ENCODE peak calls at places on chromosomes 11 and 22, in seven cellular contexts. I, Z, W, S, B, M and F are unnamed samples.

GRCh38 chr22:24857576-24857975 is 51.6 kb downstream of the SGSM1 start:
- DNase-seq in I (no peak), Z (no peak), W (no peak), S (no peak), B (no peak), M (no peak), F (no peak)

GRCh38 chr11:47724041-47724729 is 9.0 kb upstream of the AGBL2 start:
- DNase-seq in I (peak; percentile 32), Z (peak; percentile 64), W (no peak), S (no peak), B (peak; percentile 85), M (no peak), F (no peak)

GRCh38 chr22:24975813-24976341 is 23.4 kb downstream of the KIAA1671 start:
- DNase-seq in I (no peak), Z (peak; percentile 59), W (no peak), S (no peak), B (no peak), M (no peak), F (peak; percentile 28)

GRCh38 chr11:40376346-40376745 is 1083.1 kb downstream of the LRRC4C start:
- DNase-seq in I (no peak), Z (no peak), W (no peak), S (no peak), B (no peak), M (no peak), F (no peak)

GRCh38 chr11:65429724-65430405 is 7.3 kb downstream of the NEAT1 start:
- DNase-seq in I (peak; percentile 37), Z (peak; percentile 83), W (no peak), S (peak; percentile 50), B (peak; percentile 76), M (peak; percentile 64), F (no peak)

GRCh38 chr11:115501895-115502589 is 2.2 kb downstream of the CADM1 start:
- DNase-seq in I (no peak), Z (no peak), W (no peak), S (peak; percentile 30), B (peak; percentile 24), M (peak; percentile 81), F (peak; percentile 53)

GRCh38 chr11:33384251-33384650 is 127.1 kb downstream of the HIPK3 start:
- DNase-seq in I (no peak), Z (no peak), W (no peak), S (no peak), B (no peak), M (no peak), F (no peak)

GRCh38 chr11:67463186-67463585 is 5.9 kb downstream of the TMEM134 start:
- DNase-seq in I (no peak), Z (no peak), W (no peak), S (no peak), B (no peak), M (no peak), F (no peak)

GRCh38 chr11:44632466-44633123 is 67.1 kb downstream of the CD82 start:
- DNase-seq in I (peak; percentile 45), Z (peak; percentile 55), W (peak; percentile 45), S (peak; percentile 76), B (peak; percentile 52), M (no peak), F (peak; percentile 64)

GRCh38 chr11:83257638-83258229 is 28.4 kb downstream of the CCDC90B start:
- DNase-seq in I (peak; percentile 79), Z (peak; percentile 79), W (no peak), S (no peak), B (peak; percentile 7), M (no peak), F (no peak)

GRCh38 chr11:106389096-106389495 is 311.6 kb downstream of the AASDHPPT start:
- DNase-seq in I (peak; percentile 94), Z (peak; percentile 57), W (no peak), S (no peak), B (peak; percentile 27), M (no peak), F (no peak)

GRCh38 chr22:42500164-42500835 is 19.3 kb downstream of the RRP7A start:
- DNase-seq in I (peak; percentile 64), Z (peak; percentile 84), W (peak; percentile 13), S (peak; percentile 94), B (peak; percentile 70), M (no peak), F (peak; percentile 88)

GRCh38 chr22:41074941-41075710 is 17.3 kb upstream of the EP300 start:
- DNase-seq in I (no peak), Z (no peak), W (no peak), S (no peak), B (no peak), M (no peak), F (no peak)

GRCh38 chr11:46681814-46682213 is 18.6 kb downstream of the ARHGAP1 start:
- DNase-seq in I (no peak), Z (no peak), W (no peak), S (no peak), B (no peak), M (no peak), F (no peak)
- H3K27ac ChIP-seq in I (no peak overlapping the region), Z (no peak overlapping the region), W (no peak overlapping the region), S (no peak overlapping the region), B (no peak overlapping the region), M (no peak overlapping the region), F (no peak overlapping the region)

DNA sequence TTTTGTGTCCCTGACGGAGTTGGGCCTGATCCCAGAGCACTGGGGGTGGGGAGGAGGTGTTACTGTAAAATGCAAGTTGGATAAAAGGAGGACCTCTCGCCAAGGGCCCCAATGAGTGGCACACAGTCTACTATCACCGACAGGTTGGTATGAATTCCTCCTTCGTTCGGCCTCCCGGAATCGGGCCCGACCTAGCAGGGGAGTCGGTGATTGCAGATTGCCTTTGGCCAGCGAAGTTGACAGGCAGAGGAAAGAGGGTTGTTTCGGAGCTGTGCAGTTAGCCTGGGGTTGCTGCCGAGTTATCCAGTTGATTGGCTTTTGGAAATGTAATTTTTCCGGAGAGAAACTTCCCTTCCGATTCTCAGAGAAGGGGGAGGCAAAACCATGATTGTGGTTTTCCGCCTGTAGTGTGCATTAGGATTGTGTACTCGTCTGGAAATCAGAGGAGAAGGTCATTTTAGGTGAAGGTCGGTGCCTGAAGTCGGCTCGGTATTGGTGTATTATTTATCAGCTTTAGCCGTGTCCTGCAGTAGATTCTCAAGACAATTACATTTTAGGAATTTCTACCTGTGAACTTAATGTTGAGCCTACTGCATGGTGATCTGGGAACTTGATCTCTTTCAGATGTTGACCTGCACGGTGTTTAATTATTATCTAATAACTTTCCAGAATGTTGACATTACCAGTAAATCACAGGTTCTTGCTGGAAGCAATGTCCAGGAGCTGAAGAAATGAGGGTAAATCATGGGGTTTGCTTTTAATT is 1.1 kb downstream of the ARHGEF12 start:
- DNase-seq in I (peak; percentile 41), Z (peak; percentile 45), W (no peak), S (peak; percentile 41), B (peak; percentile 41), M (peak; percentile 46), F (peak; percentile 47)
- H2AFZ ChIP-seq in I (peak overlapping the region; percentile 58), Z (peak overlapping the region; percentile 72), W (no peak overlapping the region), S (peak overlapping the region; percentile 64), B (peak overlapping the region; percentile 76), M (peak overlapping the region; percentile 54), F (peak overlapping the region; percentile 30)

DNA sequence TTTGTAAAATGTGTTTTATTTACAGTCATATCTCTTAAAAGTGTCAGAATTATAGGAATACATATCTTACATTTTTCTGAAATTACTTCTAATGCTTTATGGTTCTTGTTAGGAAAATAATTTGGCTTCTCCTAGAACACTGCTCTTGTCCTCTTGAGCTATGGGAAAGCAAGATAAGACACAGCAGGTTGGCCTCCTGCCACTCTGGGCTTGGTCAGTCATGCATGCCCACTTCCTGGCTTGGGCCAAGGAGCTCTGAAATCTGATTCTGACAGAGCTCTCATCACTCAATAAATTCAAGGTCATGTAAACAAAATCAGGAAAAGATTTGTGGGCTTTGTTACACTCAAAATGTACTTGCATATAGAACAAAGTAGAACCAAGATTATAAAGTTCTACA is 1036.0 kb downstream of the OPCML start:
- DNase-seq in I (no peak), Z (peak; percentile 38), W (no peak), S (no peak), B (no peak), M (no peak), F (no peak)
- TF ChIP-seq EZH2phosphoT487 in I (no peak), Z (no peak), W (no peak), S (no peak), B (no peak), M (no peak), F (no peak)

DNA sequence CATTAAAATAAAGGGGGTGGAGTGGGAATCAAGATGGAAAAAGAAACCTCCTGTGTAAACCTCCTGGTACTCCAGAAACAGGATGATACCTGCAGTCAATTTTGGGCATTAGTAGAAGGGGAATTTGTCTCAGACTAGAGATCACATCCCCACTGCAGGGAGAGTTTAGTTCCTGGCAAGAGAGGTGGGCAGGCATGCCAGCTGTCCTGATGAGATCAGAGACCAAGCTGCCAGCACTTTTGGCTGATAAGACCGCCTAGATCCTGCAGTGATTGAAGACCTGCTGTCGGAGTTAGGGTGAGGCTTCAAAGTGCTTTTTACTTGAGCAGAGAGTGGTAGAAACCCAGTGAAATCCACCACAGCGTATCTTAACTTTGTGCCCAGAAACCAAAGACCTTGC is 29.7 kb upstream of the NELL1 start:
- DNase-seq in I (no peak), Z (no peak), W (no peak), S (no peak), B (no peak), M (no peak), F (no peak)
- H3K27ac ChIP-seq in I (no peak overlapping the region), Z (no peak overlapping the region), W (no peak overlapping the region), S (no peak overlapping the region), B (no peak overlapping the region), M (no peak overlapping the region), F (no peak overlapping the region)

DNA sequence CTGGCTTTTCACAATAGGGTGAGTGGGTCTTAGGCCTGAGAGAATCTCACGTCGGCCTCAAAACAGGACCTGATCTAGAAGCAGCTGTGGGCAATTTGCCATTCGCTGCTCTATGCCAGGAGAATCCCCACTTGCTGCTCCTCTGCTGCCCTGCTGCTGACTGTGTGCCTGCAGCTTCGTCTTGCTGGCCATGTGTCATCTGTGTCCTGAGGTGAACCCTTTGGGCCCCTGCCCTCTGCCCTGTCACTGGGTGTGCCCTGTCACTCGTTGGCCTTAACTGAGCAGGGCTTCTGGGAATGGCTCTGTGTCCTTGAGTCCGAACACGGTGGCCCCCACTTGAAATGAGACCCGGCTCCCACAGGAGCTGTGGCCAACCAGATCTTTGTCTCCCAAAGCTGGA is 6.2 kb downstream of the NAA40 start:
- DNase-seq in I (no peak), Z (peak; percentile 76), W (no peak), S (no peak), B (peak; percentile 43), M (no peak), F (no peak)
- H2AFZ ChIP-seq in I (no peak overlapping the region), Z (peak overlapping the region; percentile 78), W (no peak overlapping the region), S (no peak overlapping the region), B (no peak overlapping the region), M (no peak overlapping the region), F (no peak overlapping the region)

DNA sequence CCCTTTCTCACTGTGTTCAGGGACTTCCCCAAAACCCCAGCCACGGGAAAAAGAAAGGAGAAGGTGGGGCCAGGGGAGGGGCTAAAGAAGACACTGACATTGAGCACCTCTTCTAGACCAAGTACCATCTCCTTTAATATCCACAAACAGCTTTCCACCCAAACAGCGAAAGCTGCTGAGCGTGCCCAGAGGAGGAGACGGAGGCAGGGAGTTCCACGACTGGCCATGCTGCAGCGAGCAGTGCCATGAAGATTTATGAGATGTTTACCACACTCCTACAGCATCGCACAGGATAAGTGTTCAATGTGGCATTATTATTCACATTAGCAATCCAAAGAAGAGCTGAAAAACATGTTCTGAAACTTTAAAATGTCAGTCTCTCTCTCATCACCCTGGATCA is 127.4 kb downstream of the LARGE1 start:
- DNase-seq in I (no peak), Z (peak; percentile 43), W (no peak), S (no peak), B (no peak), M (no peak), F (no peak)
- TF ChIP-seq EZH2phosphoT487 in I (no peak), Z (no peak), W (no peak), S (no peak), B (no peak), M (no peak), F (no peak)

GRCh38 chr11:125592305-125593112 is at the start of gene STT3A:
- DNase-seq in I (peak; percentile 100), Z (peak; percentile 100), W (peak; percentile 100), S (peak; percentile 100), B (peak; percentile 99), M (peak; percentile 100), F (peak; percentile 99)
- H3K27ac ChIP-seq in I (peak within 1 kb of the TSS; percentile 83), Z (peak within 1 kb of the TSS; percentile 98), W (peak within 1 kb of the TSS; percentile 70), S (peak within 1 kb of the TSS; percentile 69), B (peak within 1 kb of the TSS; percentile 97), M (peak within 1 kb of the TSS; percentile 80), F (peak within 1 kb of the TSS; percentile 76)